ENCODE peak calls at places on chromosomes 12 and 14, in five cellular contexts. One of them, this sample, is unnamed.
A peak's percentile ranks its signal among the peaks of the same experiment; 100 is the strongest.

GRCh38 chr12:102696045-102696444 is 215.7 kb upstream of the IGF1 start:
- DNase-seq in K562: no peak
- DNase-seq in SK-N-SH: no peak
- DNase-seq in HCT116: no peak
- DNase-seq in GM23338: no peak
- DNase-seq in this sample: no peak

GRCh38 chr12:92144045-92144630 is 1.5 kb downstream of the BTG1 start:
- DNase-seq in K562: peak; percentile 53
- DNase-seq in SK-N-SH: peak; percentile 56
- DNase-seq in HCT116: peak; percentile 66
- DNase-seq in GM23338: peak; percentile 84
- DNase-seq in this sample: peak; percentile 74

GRCh38 chr14:24365600-24366374 is 2.2 kb upstream of the NFATC4 start:
- DNase-seq in K562: peak; percentile 33
- DNase-seq in SK-N-SH: peak; percentile 79
- DNase-seq in HCT116: peak; percentile 85
- DNase-seq in GM23338: peak; percentile 96
- DNase-seq in this sample: peak; percentile 84

GRCh38 chr14:31568151-31568550 is 6.9 kb downstream of the NUBPL start:
- DNase-seq in K562: no peak
- DNase-seq in SK-N-SH: no peak
- DNase-seq in HCT116: no peak
- DNase-seq in GM23338: no peak
- DNase-seq in this sample: no peak

GRCh38 chr12:18332173-18332572 is 70.9 kb downstream of the PIK3C2G start:
- DNase-seq in K562: no peak
- DNase-seq in SK-N-SH: no peak
- DNase-seq in HCT116: no peak
- DNase-seq in GM23338: no peak
- DNase-seq in this sample: no peak

GRCh38 chr12:130839770-130840355 is 813 bp upstream of the STX2 start:
- DNase-seq in K562: no peak
- DNase-seq in SK-N-SH: no peak
- DNase-seq in HCT116: no peak
- DNase-seq in GM23338: no peak
- DNase-seq in this sample: no peak

GRCh38 chr12:94640134-94640928 is 10.0 kb downstream of the TMCC3 start:
- DNase-seq in K562: no peak
- DNase-seq in SK-N-SH: no peak
- DNase-seq in HCT116: no peak
- DNase-seq in GM23338: no peak
- DNase-seq in this sample: peak; percentile 86

GRCh38 chr14:73787760-73788508 is 63.7 kb upstream of the PTGR2 start:
- DNase-seq in K562: no peak
- DNase-seq in SK-N-SH: no peak
- DNase-seq in HCT116: no peak
- DNase-seq in GM23338: no peak
- DNase-seq in this sample: no peak

GRCh38 chr12:39692258-39692853 is 72.8 kb upstream of the ABCD2 start:
- DNase-seq in K562: no peak
- DNase-seq in SK-N-SH: peak; percentile 15
- DNase-seq in HCT116: peak; percentile 0
- DNase-seq in GM23338: peak; percentile 21
- DNase-seq in this sample: no peak

GRCh38 chr14:102138535-102138934 is 1.2 kb upstream of the WDR20 start:
- DNase-seq in K562: no peak
- DNase-seq in SK-N-SH: no peak
- DNase-seq in HCT116: no peak
- DNase-seq in GM23338: no peak
- DNase-seq in this sample: no peak

GRCh38 chr12:89432396-89432795 is 80.1 kb upstream of the DUSP6 start:
- DNase-seq in K562: no peak
- DNase-seq in SK-N-SH: no peak
- DNase-seq in HCT116: no peak
- DNase-seq in GM23338: no peak
- DNase-seq in this sample: no peak

GRCh38 chr12:3020399-3020798 is 56.8 kb upstream of the TSPAN9 start:
- DNase-seq in K562: no peak
- DNase-seq in SK-N-SH: no peak
- DNase-seq in HCT116: no peak
- DNase-seq in GM23338: no peak
- DNase-seq in this sample: no peak

GRCh38 chr12:90423965-90424364 is 531.0 kb downstream of the CCER1 start:
- DNase-seq in K562: no peak
- DNase-seq in SK-N-SH: no peak
- DNase-seq in HCT116: no peak
- DNase-seq in GM23338: no peak
- DNase-seq in this sample: no peak

GRCh38 chr12:12474471-12474928 is 88.2 kb downstream of the DUSP16 start:
- DNase-seq in K562: peak; percentile 8
- DNase-seq in SK-N-SH: no peak
- DNase-seq in HCT116: no peak
- DNase-seq in GM23338: no peak
- DNase-seq in this sample: no peak

GRCh38 chr14:102539544-102540309 is 30.2 kb upstream of the ANKRD9 start:
- DNase-seq in K562: peak; percentile 67
- DNase-seq in SK-N-SH: peak; percentile 64
- DNase-seq in HCT116: no peak
- DNase-seq in GM23338: no peak
- DNase-seq in this sample: no peak

GRCh38 chr14:77862154-77862783 is 62.4 kb downstream of the ADCK1 start:
- DNase-seq in K562: peak; percentile 76
- DNase-seq in SK-N-SH: peak; percentile 84
- DNase-seq in HCT116: peak; percentile 45
- DNase-seq in GM23338: peak; percentile 87
- DNase-seq in this sample: peak; percentile 30

GRCh38 chr14:101426466-101426865 is 134.8 kb upstream of the DIO3 start:
- DNase-seq in K562: no peak
- DNase-seq in SK-N-SH: no peak
- DNase-seq in HCT116: no peak
- DNase-seq in GM23338: no peak
- DNase-seq in this sample: no peak

GRCh38 chr14:104926619-104927431 is 2.1 kb downstream of the PLD4 start:
- DNase-seq in K562: no peak
- DNase-seq in SK-N-SH: no peak
- DNase-seq in HCT116: no peak
- DNase-seq in GM23338: peak; percentile 20
- DNase-seq in this sample: no peak

GRCh38 chr12:58915634-58916033 is 4.7 kb downstream of the LRIG3 start:
- DNase-seq in K562: no peak
- DNase-seq in SK-N-SH: no peak
- DNase-seq in HCT116: no peak
- DNase-seq in GM23338: no peak
- DNase-seq in this sample: no peak

GRCh38 chr12:90959538-90960139 is 4.7 kb upstream of the CCER1 start:
- DNase-seq in K562: peak; percentile 27
- DNase-seq in SK-N-SH: peak; percentile 43
- DNase-seq in HCT116: peak; percentile 39
- DNase-seq in GM23338: peak; percentile 74
- DNase-seq in this sample: peak; percentile 36

GRCh38 chr12:30095511-30095910 is 311.8 kb upstream of the TMTC1 start:
- DNase-seq in K562: no peak
- DNase-seq in SK-N-SH: no peak
- DNase-seq in HCT116: no peak
- DNase-seq in GM23338: no peak
- DNase-seq in this sample: no peak

GRCh38 chr12:21825924-21826548 is 51.5 kb upstream of the KCNJ8 start:
- DNase-seq in K562: no peak
- DNase-seq in SK-N-SH: no peak
- DNase-seq in HCT116: no peak
- DNase-seq in GM23338: no peak
- DNase-seq in this sample: no peak

GRCh38 chr12:66668311-66668710 is 10.6 kb downstream of the GRIP1 start:
- DNase-seq in K562: no peak
- DNase-seq in SK-N-SH: no peak
- DNase-seq in HCT116: no peak
- DNase-seq in GM23338: no peak
- DNase-seq in this sample: no peak

GRCh38 chr12:3137268-3137761 is 60.1 kb downstream of the TSPAN9 start:
- DNase-seq in K562: no peak
- DNase-seq in SK-N-SH: peak; percentile 57
- DNase-seq in HCT116: no peak
- DNase-seq in GM23338: peak; percentile 59
- DNase-seq in this sample: no peak

GRCh38 chr12:102216086-102216691 is 18.6 kb upstream of the PMCH start:
- DNase-seq in K562: no peak
- DNase-seq in SK-N-SH: no peak
- DNase-seq in HCT116: peak; percentile 35
- DNase-seq in GM23338: no peak
- DNase-seq in this sample: no peak

GRCh38 chr14:21978184-21978998 is 304.8 kb upstream of the OR4E1 start:
- DNase-seq in K562: peak; percentile 45
- DNase-seq in SK-N-SH: peak; percentile 33
- DNase-seq in HCT116: peak; percentile 16
- DNase-seq in GM23338: peak; percentile 85
- DNase-seq in this sample: peak; percentile 3

GRCh38 chr14:38282941-38283340 is 27.0 kb upstream of the CLEC14A start:
- DNase-seq in K562: no peak
- DNase-seq in SK-N-SH: no peak
- DNase-seq in HCT116: no peak
- DNase-seq in GM23338: no peak
- DNase-seq in this sample: no peak

GRCh38 chr14:38279556-38279955 is 23.7 kb upstream of the CLEC14A start:
- DNase-seq in K562: no peak
- DNase-seq in SK-N-SH: no peak
- DNase-seq in HCT116: no peak
- DNase-seq in GM23338: no peak
- DNase-seq in this sample: no peak

GRCh38 chr14:38278035-38278434 is 22.1 kb upstream of the CLEC14A start:
- DNase-seq in K562: no peak
- DNase-seq in SK-N-SH: no peak
- DNase-seq in HCT116: no peak
- DNase-seq in GM23338: no peak
- DNase-seq in this sample: no peak
- TF ChIP-seq REST in K562: no peak
- TF ChIP-seq REST in SK-N-SH: no peak
- TF ChIP-seq REST in HCT116: no peak
- TF ChIP-seq REST in GM23338: no peak
- TF ChIP-seq REST in this sample: no peak

GRCh38 chr12:5946388-5946787 is 1.3 kb upstream of the ANO2 start:
- DNase-seq in K562: no peak
- DNase-seq in SK-N-SH: no peak
- DNase-seq in HCT116: no peak
- DNase-seq in GM23338: no peak
- DNase-seq in this sample: no peak

GRCh38 chr12:5941907-5942306 is 3.2 kb downstream of the ANO2 start:
- DNase-seq in K562: no peak
- DNase-seq in SK-N-SH: no peak
- DNase-seq in HCT116: no peak
- DNase-seq in GM23338: no peak
- DNase-seq in this sample: no peak

GRCh38 chr12:5945071-5946008 is at the start of gene ANO2:
- DNase-seq in K562: no peak
- DNase-seq in SK-N-SH: peak; percentile 64
- DNase-seq in HCT116: no peak
- DNase-seq in GM23338: peak; percentile 82
- DNase-seq in this sample: no peak

GRCh38 chr12:5944053-5944452 is 1.0 kb downstream of the ANO2 start:
- DNase-seq in K562: no peak
- DNase-seq in SK-N-SH: no peak
- DNase-seq in HCT116: no peak
- DNase-seq in GM23338: no peak
- DNase-seq in this sample: no peak

DNA sequence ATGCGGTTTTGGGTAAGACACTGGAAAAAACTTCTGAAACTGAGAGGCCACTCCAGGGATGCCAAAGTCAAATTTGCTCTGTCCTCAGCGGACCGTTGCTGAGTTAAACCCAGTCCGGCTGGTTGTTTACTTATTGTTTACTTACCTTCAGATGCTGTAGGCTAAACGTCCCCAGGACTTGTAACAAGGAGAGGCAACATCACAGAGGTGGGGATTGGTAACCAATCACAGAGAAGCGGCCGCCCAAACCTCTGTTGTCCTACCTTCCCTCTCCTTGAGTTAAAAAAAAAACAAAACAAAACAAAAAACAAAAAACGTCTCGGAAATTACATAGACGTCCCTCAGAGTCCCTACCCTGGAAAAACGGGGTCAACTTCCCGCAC is 380 bp downstream of the ANO2 start:
- DNase-seq in K562: no peak
- DNase-seq in SK-N-SH: no peak
- DNase-seq in HCT116: no peak
- DNase-seq in GM23338: peak; percentile 49
- DNase-seq in this sample: no peak
- H3K27me3 ChIP-seq in K562: peaks cover 27% of the 10 kb centered on the region
- H3K27me3 ChIP-seq in SK-N-SH: peaks cover 54% of the 10 kb centered on the region
- H3K27me3 ChIP-seq in HCT116: peaks cover 15% of the 10 kb centered on the region
- H3K27me3 ChIP-seq in GM23338: peaks cover 21% of the 10 kb centered on the region
- H3K27me3 ChIP-seq in this sample: peaks cover 30% of the 10 kb centered on the region

DNA sequence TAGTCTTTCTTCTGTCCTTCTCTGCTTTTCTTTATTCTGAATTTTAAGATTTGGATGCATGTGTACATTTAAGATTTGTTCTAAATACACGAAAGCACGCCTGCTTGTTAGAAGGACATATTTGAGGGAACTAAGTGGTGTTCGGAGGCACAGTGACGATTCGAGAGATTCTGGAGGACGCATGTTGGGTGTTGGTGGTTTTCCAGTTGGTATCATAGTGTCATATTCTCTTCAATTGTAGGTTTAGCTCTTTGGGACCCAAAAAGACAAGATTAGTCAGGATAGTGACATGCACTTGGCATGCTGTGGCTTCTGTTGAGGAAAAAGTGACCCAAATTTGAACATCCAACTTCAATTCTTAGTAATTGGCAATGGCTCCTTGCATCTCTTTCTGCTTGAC is 30.1 kb downstream of the PRKCH start:
- DNase-seq in K562: no peak
- DNase-seq in SK-N-SH: no peak
- DNase-seq in HCT116: no peak
- DNase-seq in GM23338: no peak
- DNase-seq in this sample: no peak
- H3K4me3 ChIP-seq in K562: no peak overlapping the region
- H3K4me3 ChIP-seq in SK-N-SH: no peak overlapping the region
- H3K4me3 ChIP-seq in HCT116: no peak overlapping the region
- H3K4me3 ChIP-seq in GM23338: no peak overlapping the region
- H3K4me3 ChIP-seq in this sample: no peak overlapping the region

GRCh38 chr12:5232291-5232690 is 188.6 kb downstream of the KCNA5 start:
- DNase-seq in K562: no peak
- DNase-seq in SK-N-SH: no peak
- DNase-seq in HCT116: no peak
- DNase-seq in GM23338: no peak
- DNase-seq in this sample: no peak
- TF ChIP-seq REST in K562: no peak
- TF ChIP-seq REST in SK-N-SH: no peak
- TF ChIP-seq REST in HCT116: no peak
- TF ChIP-seq REST in GM23338: no peak
- TF ChIP-seq REST in this sample: no peak

This sample was measured in HL-60.